ENCODE peak calls at places on chromosomes 12 and 14, in nine cellular contexts. One of them, this sample, is unnamed.

GRCh38 chr14:61477845-61478438 is 156.6 kb downstream of the PRKCH start:
- DNase-seq in stomach: peak
- DNase-seq in body of pancreas: peak
- DNase-seq in H54: no peak
- DNase-seq in suprapubic skin: no peak
- DNase-seq in GM12892: no peak
- DNase-seq in adrenal gland: peak
- DNase-seq in tibial nerve: no peak
- DNase-seq in uterus: no peak
- DNase-seq in this sample: peak

GRCh38 chr14:90274019-90274418 is 17.7 kb downstream of the PSMC1 start:
- DNase-seq in stomach: no peak
- DNase-seq in body of pancreas: no peak
- DNase-seq in H54: no peak
- DNase-seq in suprapubic skin: no peak
- DNase-seq in GM12892: no peak
- DNase-seq in adrenal gland: no peak
- DNase-seq in tibial nerve: no peak
- DNase-seq in uterus: no peak
- DNase-seq in this sample: no peak

GRCh38 chr12:82314406-82314892 is 43.7 kb downstream of the CCDC59 start:
- DNase-seq in stomach: peak
- DNase-seq in body of pancreas: peak
- DNase-seq in H54: no peak
- DNase-seq in suprapubic skin: no peak
- DNase-seq in GM12892: no peak
- DNase-seq in adrenal gland: no peak
- DNase-seq in tibial nerve: no peak
- DNase-seq in uterus: no peak
- DNase-seq in this sample: no peak

GRCh38 chr14:36771256-36771655 is 109.6 kb downstream of the PAX9 start:
- DNase-seq in stomach: no peak
- DNase-seq in body of pancreas: no peak
- DNase-seq in H54: no peak
- DNase-seq in suprapubic skin: no peak
- DNase-seq in GM12892: no peak
- DNase-seq in adrenal gland: no peak
- DNase-seq in tibial nerve: no peak
- DNase-seq in uterus: no peak
- DNase-seq in this sample: no peak

GRCh38 chr12:104748790-104749189 is 209.3 kb downstream of the SLC41A2 start:
- DNase-seq in stomach: no peak
- DNase-seq in body of pancreas: peak
- DNase-seq in H54: no peak
- DNase-seq in suprapubic skin: no peak
- DNase-seq in GM12892: no peak
- DNase-seq in adrenal gland: no peak
- DNase-seq in tibial nerve: no peak
- DNase-seq in uterus: no peak
- DNase-seq in this sample: no peak

GRCh38 chr12:53497461-53497860 is 1.8 kb downstream of the MAP3K12 start:
- DNase-seq in stomach: no peak
- DNase-seq in body of pancreas: no peak
- DNase-seq in H54: no peak
- DNase-seq in suprapubic skin: no peak
- DNase-seq in GM12892: no peak
- DNase-seq in adrenal gland: no peak
- DNase-seq in tibial nerve: no peak
- DNase-seq in uterus: no peak
- DNase-seq in this sample: no peak

GRCh38 chr14:83006071-83006670 is 1472.5 kb upstream of the SEL1L start:
- DNase-seq in stomach: peak
- DNase-seq in body of pancreas: peak
- DNase-seq in H54: no peak
- DNase-seq in suprapubic skin: no peak
- DNase-seq in GM12892: no peak
- DNase-seq in adrenal gland: no peak
- DNase-seq in tibial nerve: no peak
- DNase-seq in uterus: no peak
- DNase-seq in this sample: no peak

GRCh38 chr12:131113562-131113961 is 159.9 kb downstream of the ADGRD1 start:
- DNase-seq in stomach: no peak
- DNase-seq in body of pancreas: no peak
- DNase-seq in H54: no peak
- DNase-seq in suprapubic skin: no peak
- DNase-seq in GM12892: no peak
- DNase-seq in adrenal gland: no peak
- DNase-seq in tibial nerve: no peak
- DNase-seq in uterus: no peak
- DNase-seq in this sample: no peak

GRCh38 chr12:15899282-15899870 is 11.8 kb upstream of the DERA start:
- DNase-seq in stomach: no peak
- DNase-seq in body of pancreas: no peak
- DNase-seq in H54: no peak
- DNase-seq in suprapubic skin: no peak
- DNase-seq in GM12892: no peak
- DNase-seq in adrenal gland: no peak
- DNase-seq in tibial nerve: no peak
- DNase-seq in uterus: no peak
- DNase-seq in this sample: no peak

GRCh38 chr14:99737451-99737951 is 53.4 kb downstream of the CYP46A1 start:
- DNase-seq in stomach: peak
- DNase-seq in body of pancreas: peak
- DNase-seq in H54: peak
- DNase-seq in suprapubic skin: no peak
- DNase-seq in GM12892: no peak
- DNase-seq in adrenal gland: peak
- DNase-seq in tibial nerve: no peak
- DNase-seq in uterus: no peak
- DNase-seq in this sample: peak

GRCh38 chr14:77203611-77204456 is 22.2 kb downstream of the TMEM63C start:
- DNase-seq in stomach: no peak
- DNase-seq in body of pancreas: no peak
- DNase-seq in H54: no peak
- DNase-seq in suprapubic skin: no peak
- DNase-seq in GM12892: no peak
- DNase-seq in adrenal gland: no peak
- DNase-seq in tibial nerve: no peak
- DNase-seq in uterus: no peak
- DNase-seq in this sample: no peak
- TF ChIP-seq POLR2A in stomach: no peak
- TF ChIP-seq POLR2A in body of pancreas: no peak
- TF ChIP-seq POLR2A in H54: no peak
- TF ChIP-seq POLR2A in suprapubic skin: no peak
- TF ChIP-seq POLR2A in GM12892: no peak
- TF ChIP-seq POLR2A in adrenal gland: no peak
- TF ChIP-seq POLR2A in tibial nerve: no peak
- TF ChIP-seq POLR2A in uterus: no peak
- TF ChIP-seq POLR2A in this sample: no peak

GRCh38 chr12:6871052-6871957 is 1.8 kb downstream of the SPSB2 start:
- DNase-seq in stomach: peak
- DNase-seq in body of pancreas: no peak
- DNase-seq in H54: peak
- DNase-seq in suprapubic skin: no peak
- DNase-seq in GM12892: no peak
- DNase-seq in adrenal gland: peak
- DNase-seq in tibial nerve: no peak
- DNase-seq in uterus: no peak
- DNase-seq in this sample: no peak
- TF ChIP-seq POLR2A in stomach: no peak
- TF ChIP-seq POLR2A in body of pancreas: no peak
- TF ChIP-seq POLR2A in H54: peak
- TF ChIP-seq POLR2A in suprapubic skin: no peak
- TF ChIP-seq POLR2A in GM12892: peak
- TF ChIP-seq POLR2A in adrenal gland: no peak
- TF ChIP-seq POLR2A in tibial nerve: no peak
- TF ChIP-seq POLR2A in uterus: no peak
- TF ChIP-seq POLR2A in this sample: no peak

DNA sequence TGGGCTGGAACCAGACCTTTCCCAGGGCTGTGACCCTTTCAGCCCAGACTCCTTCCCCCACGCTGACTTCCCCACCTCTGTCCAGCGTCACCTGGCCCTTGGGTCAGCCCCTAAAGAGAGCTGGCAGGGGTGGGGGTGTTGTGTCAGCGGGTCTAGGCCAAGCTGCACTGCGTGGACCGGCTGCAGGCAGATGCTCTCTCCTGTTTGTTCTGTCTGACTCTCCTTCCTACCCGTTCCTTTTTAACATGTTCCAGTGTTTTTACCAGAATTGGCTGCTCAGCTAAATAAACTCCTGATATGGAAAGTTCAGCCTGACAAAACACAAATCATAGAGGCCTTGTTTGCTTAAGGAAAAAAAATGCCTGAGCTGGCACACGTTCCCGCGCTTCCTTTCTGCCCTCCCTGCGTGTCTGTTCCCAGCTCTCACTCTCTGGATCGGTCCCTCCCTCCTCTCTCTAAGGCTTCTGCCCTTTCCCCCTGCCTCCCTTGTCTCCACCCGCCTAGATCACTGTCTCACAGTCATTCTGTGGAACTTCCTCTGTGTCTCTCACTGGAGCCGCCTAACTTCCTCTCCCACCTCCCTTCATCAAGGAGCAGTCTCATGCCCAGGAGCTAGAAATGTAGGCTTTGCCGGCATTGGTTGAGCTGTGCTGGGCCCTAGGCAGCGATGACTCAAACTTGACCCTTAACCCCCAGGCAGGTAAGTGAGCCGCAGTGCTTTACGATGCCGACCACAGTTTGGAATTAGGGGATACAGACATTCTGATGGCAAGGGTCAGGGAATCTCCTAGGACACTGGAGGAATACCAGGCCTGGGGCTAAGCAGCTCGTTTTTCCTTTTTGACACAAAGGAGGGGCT is 15.5 kb upstream of the MLXIP start:
- DNase-seq in stomach: peak
- DNase-seq in body of pancreas: peak
- DNase-seq in H54: peak
- DNase-seq in suprapubic skin: no peak
- DNase-seq in GM12892: no peak
- DNase-seq in adrenal gland: peak
- DNase-seq in tibial nerve: peak
- DNase-seq in uterus: peak
- DNase-seq in this sample: no peak
- TF ChIP-seq POLR2A in stomach: no peak
- TF ChIP-seq POLR2A in body of pancreas: peak
- TF ChIP-seq POLR2A in H54: no peak
- TF ChIP-seq POLR2A in suprapubic skin: no peak
- TF ChIP-seq POLR2A in GM12892: no peak
- TF ChIP-seq POLR2A in adrenal gland: no peak
- TF ChIP-seq POLR2A in tibial nerve: no peak
- TF ChIP-seq POLR2A in uterus: peak
- TF ChIP-seq POLR2A in this sample: no peak

DNA sequence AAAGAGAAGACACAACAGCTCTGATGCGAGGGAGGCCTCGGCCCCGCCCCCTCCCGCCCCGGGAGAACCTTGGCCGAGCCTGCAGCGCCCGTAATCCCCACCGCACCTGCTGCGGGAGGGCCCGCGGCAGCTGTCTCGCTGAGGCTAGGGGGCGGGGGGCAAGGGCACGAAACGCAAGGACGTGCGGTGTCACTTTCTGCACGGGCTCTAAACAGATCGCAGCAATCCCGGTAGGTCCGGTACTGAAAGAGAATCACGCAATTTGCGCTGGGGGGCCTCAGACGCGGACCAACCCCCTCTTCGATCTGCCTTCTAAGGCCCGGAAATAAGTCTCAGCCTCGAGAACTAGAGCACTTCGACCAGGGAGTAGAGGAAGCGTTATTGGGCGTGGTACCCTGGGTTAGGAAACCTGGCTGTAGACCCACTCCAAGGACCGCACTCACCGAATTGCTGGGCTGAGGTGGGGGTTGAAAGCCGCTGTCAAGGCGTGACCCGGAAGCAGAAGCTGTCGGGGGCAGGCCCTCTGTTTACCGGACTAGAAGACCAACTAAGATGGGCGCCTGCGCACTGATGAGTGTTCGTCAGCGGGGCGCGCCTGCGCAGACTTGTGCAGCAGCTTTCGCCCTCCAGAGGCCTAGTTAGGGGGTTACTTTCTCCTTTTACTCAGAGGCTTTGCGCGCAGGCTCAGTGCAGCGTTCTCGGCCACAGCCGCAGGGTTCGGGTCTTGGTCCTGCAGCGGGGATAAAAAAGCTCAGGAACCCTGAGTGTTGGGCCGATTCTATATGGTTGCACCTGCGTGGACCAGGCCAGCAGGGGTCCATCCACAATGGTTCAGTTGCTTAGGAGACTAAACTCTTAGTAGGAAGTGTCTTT is at the start of gene ASB8:
- DNase-seq in stomach: peak
- DNase-seq in body of pancreas: peak
- DNase-seq in H54: peak
- DNase-seq in suprapubic skin: peak
- DNase-seq in GM12892: peak
- DNase-seq in adrenal gland: peak
- DNase-seq in tibial nerve: peak
- DNase-seq in uterus: peak
- DNase-seq in this sample: peak
- TF ChIP-seq POLR2A in stomach: no peak
- TF ChIP-seq POLR2A in body of pancreas: peak
- TF ChIP-seq POLR2A in H54: no peak
- TF ChIP-seq POLR2A in suprapubic skin: no peak
- TF ChIP-seq POLR2A in GM12892: peak
- TF ChIP-seq POLR2A in adrenal gland: peak
- TF ChIP-seq POLR2A in tibial nerve: peak
- TF ChIP-seq POLR2A in uterus: peak
- TF ChIP-seq POLR2A in this sample: peak

DNA sequence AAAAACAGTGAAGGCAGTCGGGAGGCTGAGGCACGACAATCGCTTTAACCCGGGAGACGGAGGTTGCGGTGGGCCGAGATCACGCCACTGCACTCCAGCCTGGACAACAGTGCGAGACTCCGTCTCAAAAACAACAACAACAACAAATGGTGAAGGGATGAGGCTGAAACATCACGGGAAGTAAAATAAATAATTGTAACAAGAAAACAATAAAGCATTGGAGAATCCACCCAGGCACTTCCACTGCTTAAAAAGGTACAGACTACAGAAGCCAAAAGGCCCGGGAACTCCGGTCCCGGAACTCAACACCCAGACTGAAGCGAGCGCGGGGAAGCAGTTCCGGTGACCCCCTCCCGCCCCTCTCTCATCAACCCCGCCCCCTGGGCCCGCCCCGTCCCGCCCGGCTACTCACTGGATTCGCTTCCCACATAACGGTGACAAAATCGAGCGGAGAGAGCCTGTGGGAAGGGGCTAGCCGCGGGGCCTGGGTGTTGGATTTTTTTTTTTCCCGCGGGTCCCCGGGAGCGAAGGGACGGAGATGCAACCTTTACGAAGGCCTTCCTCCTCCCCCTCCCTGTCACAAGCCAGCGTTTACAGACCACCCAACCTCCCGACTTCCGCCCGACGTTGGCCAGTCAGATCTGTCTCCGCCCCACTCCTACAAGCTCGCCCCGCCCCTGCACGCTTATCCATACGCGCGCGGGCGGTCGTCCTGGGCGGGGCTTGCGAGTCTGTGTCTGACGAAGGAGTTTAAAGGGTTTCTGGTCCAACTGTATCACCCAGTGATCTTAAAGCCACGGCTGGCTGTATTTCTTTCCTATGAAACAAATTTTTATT is at the start of gene PARP11:
- DNase-seq in stomach: peak
- DNase-seq in body of pancreas: peak
- DNase-seq in H54: peak
- DNase-seq in suprapubic skin: peak
- DNase-seq in GM12892: peak
- DNase-seq in adrenal gland: peak
- DNase-seq in tibial nerve: peak
- DNase-seq in uterus: peak
- DNase-seq in this sample: peak
- TF ChIP-seq POLR2A in stomach: no peak
- TF ChIP-seq POLR2A in body of pancreas: peak
- TF ChIP-seq POLR2A in H54: no peak
- TF ChIP-seq POLR2A in suprapubic skin: no peak
- TF ChIP-seq POLR2A in GM12892: peak
- TF ChIP-seq POLR2A in adrenal gland: no peak
- TF ChIP-seq POLR2A in tibial nerve: peak
- TF ChIP-seq POLR2A in uterus: peak
- TF ChIP-seq POLR2A in this sample: peak

This sample was measured in gastrocnemius medialis.